ENCODE peak calls at places on chromosome 22, in four cellular contexts. X is IMR-90, J is H1, V is mesendoderm. L is an unnamed sample. For H3K27me3, the result is how much of the 10 kb centered on the place peaks cover.

GRCh38 chr22:25645266-25645665 is 80.8 kb downstream of the GRK3 start:
- DNase-seq in X (peak), J (no peak), V (no peak), L (no peak)

GRCh38 chr22:35384567-35384966 is 3.7 kb downstream of the HMOX1 start:
- DNase-seq in X (no peak), J (no peak), V (no peak), L (no peak)

GRCh38 chr22:43235445-43236400 is 48.8 kb upstream of the TTLL12 start:
- DNase-seq in X (no peak), J (no peak), V (no peak), L (no peak)

GRCh38 chr22:37258810-37259472 is 14.9 kb upstream of the RAC2 start:
- DNase-seq in X (no peak), J (no peak), V (peak), L (peak)

GRCh38 chr22:24200616-24201212 is 19.4 kb downstream of the SUSD2 start:
- DNase-seq in X (peak), J (no peak), V (peak), L (no peak)

GRCh38 chr22:19892249-19892879 is 37.7 kb upstream of the GNB1L start:
- DNase-seq in X (peak), J (no peak), V (no peak), L (no peak)

GRCh38 chr22:34243023-34243422 is 322.7 kb upstream of the LARGE1 start:
- DNase-seq in X (no peak), J (no peak), V (peak), L (no peak)

GRCh38 chr22:37559901-37560681 is at the start of gene CDC42EP1:
- DNase-seq in X (peak), J (no peak), V (peak), L (peak)

GRCh38 chr22:44231229-44231628 is 50.5 kb downstream of the PARVG start:
- DNase-seq in X (no peak), J (no peak), V (no peak), L (no peak)

GRCh38 chr22:43186272-43187170 is at the start of gene TTLL12:
- DNase-seq in X (peak), J (no peak), V (peak), L (peak)

GRCh38 chr22:36236338-36237319 is 2.7 kb downstream of the APOL2 start:
- DNase-seq in X (no peak), J (no peak), V (no peak), L (peak)

GRCh38 chr22:43298062-43298801 is 44.9 kb downstream of the SCUBE1 start:
- DNase-seq in X (no peak), J (no peak), V (no peak), L (no peak)

GRCh38 chr22:24553597-24554315 is 1.2 kb downstream of the GUCD1 start:
- DNase-seq in X (peak), J (no peak), V (no peak), L (no peak)

GRCh38 chr22:19632671-19633148 is 81.6 kb upstream of the SEPTIN5 start:
- DNase-seq in X (no peak), J (no peak), V (peak), L (peak)

GRCh38 chr22:32534252-32535215 is 59.9 kb downstream of the FBXO7 start:
- DNase-seq in X (no peak), J (no peak), V (no peak), L (no peak)

GRCh38 chr22:39428597-39429071 is 28.2 kb upstream of the MGAT3 start:
- DNase-seq in X (no peak), J (peak), V (peak), L (peak)

GRCh38 chr22:39427751-39428596 is 28.4 kb downstream of the TAB1 start:
- DNase-seq in X (no peak), J (no peak), V (no peak), L (peak)

GRCh38 chr22:39429916-39430575 is 26.8 kb upstream of the MGAT3 start:
- DNase-seq in X (no peak), J (no peak), V (no peak), L (peak)

GRCh38 chr22:39430576-39431150 is 26.1 kb upstream of the MGAT3 start:
- DNase-seq in X (no peak), J (no peak), V (no peak), L (peak)

DNA sequence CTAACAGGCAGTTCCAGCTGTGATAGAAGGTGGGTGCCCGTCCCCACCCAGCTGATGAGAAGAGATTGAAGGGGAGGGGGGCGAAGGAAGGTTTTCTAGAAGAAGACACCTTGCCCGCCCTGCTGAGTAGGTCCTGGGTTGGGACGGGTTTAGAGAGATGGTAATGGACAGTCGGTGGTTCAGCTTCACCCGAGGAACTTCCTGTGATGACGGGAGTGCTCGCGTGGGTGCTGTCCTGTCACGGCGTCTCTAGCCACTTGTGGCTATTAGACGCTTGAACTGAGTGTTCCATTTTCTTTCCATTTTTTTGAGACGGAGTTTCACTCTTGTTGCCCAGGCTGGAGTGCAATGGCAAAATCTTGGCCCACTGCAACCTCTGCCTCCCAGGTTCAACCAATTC is 27.6 kb upstream of the MGAT3 start:
- DNase-seq in X (no peak), J (no peak), V (no peak), L (peak)
- H4K5ac ChIP-seq in X (no peak), J (no peak), V (no peak), L (no peak)

GRCh38 chr22:45757068-45757467 is 85.4 kb downstream of the ATXN10 start:
- DNase-seq in X (peak), J (peak), V (peak), L (peak)
- H3K27me3 ChIP-seq in X (under half), J (under half), V (under half), L (under half)

GRCh38 chr22:41341990-41342389 is 39.8 kb upstream of the TEF start:
- DNase-seq in X (peak), J (no peak), V (no peak), L (no peak)
- H4K5ac ChIP-seq in X (no peak), J (no peak), V (no peak), L (no peak)

DNA sequence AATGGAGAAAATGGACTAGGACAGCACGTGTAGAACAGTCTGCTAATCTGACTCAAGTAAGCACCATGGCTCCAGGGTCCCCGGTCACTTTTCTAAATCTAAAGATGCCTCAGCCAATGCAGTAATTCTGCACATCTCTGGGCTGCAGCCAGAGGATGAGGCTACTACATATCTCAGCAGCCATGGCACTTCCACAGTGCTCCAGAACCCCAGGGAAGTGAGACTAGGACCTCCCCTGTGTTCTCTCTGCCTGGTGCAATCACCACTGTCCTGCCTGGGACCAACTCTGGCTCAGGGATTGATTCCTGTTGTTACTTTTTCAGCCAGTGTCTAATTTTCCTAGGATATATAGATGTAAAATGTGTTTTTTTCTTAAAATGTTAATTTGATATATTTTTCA is 129.4 kb upstream of the TOP3B start:
- DNase-seq in X (no peak), J (no peak), V (no peak), L (no peak)
- H3K27me3 ChIP-seq in X (under half), J (half or more), V (under half), L (under half)

DNA sequence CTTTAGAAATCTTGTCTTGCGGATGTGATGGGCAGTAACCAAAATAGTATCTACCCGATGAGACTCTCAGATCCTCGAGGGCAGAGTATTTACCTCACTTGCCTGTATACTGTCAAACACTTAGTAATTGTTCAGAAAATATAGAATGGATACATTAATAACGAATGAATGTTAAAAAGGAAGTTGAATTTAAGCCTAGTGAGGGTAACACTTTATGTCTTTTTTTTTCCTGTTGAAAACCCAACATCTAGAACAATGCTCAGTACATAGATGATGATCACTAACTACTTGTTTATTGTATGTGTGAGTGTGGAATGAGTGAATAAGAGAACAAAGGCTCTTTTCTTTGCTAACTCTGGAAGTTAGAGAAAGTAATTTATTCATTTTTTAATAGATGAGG is 195.7 kb downstream of the MIAT start:
- DNase-seq in X (no peak), J (no peak), V (no peak), L (no peak)
- H4K5ac ChIP-seq in X (no peak), J (no peak), V (no peak), L (no peak)

GRCh38 chr22:29480512-29481264 is 670 bp downstream of the NEFH start:
- DNase-seq in X (peak), J (no peak), V (peak), L (peak)
- H3K27me3 ChIP-seq in X (half or more), J (under half), V (under half), L (under half)

GRCh38 chr22:46861968-46862367 is 99.5 kb downstream of the TBC1D22A start:
- DNase-seq in X (no peak), J (no peak), V (no peak), L (no peak)
- H4K5ac ChIP-seq in X (no peak), J (no peak), V (no peak), L (no peak)

DNA sequence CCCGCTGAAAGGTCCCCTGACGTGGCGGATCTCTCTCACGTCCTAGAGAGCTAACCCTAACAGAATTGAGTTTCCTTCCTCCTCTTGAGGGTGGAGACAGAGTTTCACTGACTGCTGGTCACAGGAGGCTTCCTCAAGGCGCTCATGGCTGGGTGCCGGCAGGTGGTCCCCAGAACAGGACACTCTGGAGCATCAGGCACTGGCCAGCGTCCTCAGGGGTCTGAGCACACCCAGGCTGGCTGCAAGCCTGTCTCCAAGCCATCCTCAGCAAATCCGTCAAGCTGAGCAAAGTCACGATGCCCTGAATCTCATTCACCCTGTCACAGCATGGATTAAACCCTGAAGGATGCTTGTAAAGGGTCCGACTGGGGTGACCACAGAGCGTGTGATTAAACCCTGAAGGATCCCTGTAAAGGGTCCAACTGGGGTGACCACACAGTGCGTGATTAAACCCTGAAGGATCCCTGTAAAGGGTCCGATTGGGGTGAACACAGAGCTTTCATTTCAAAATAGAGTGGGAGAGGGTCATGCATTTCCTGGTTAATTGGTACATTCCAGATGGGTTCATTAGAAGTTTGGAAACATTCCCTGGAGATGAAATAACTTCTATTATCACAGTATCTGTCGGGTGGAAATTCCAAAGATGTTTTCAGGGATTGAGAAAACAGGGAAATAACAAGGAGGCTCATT is 473.0 kb downstream of the BRD1 start:
- DNase-seq in X (no peak), J (no peak), V (peak), L (no peak)
- H3K27me3 ChIP-seq in X (under half), J (under half), V (under half), L (under half)

DNA sequence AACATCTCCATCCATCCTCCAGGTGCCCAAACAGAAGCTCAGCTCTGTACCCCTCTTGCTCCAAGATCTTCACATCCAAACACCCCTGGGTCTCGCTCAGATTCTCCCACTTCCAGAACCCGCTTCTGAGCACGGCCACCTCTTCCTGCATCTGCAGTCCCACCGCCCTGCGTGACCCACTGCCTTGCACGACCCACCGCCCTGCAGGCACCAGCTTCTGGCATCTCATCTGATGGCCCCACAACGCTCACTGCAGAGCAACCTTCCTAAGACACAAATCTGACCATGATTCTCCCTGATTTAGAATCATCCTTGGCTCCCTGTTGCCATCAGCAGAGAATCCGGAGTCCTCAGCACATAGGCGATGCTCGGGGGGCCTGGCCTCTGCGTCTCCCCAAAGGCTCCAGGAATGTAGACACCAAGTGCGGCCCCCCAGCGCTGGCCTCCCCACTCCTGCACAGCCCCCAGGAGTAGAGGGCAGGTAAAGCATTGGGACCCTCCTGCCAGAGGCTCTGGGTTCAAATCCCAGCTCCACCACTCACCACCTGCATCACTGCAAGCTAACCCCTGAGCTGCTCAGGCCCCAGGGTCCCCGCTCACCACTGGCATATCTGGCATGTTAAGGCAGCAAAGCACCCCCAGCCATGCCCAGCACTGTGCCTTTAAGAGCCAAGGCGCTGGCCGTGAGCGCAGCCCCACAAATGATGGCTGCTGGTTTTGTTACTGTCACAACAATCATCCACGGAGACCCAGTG is 459.3 kb downstream of the BRD1 start:
- DNase-seq in X (no peak), J (no peak), V (no peak), L (peak)
- H4K5ac ChIP-seq in X (no peak), J (no peak), V (no peak), L (no peak)

GRCh38 chr22:49491726-49492125 is 335.9 kb downstream of the BRD1 start:
- DNase-seq in X (no peak), J (no peak), V (no peak), L (no peak)

GRCh38 chr22:49490692-49491091 is 337.0 kb downstream of the BRD1 start:
- DNase-seq in X (no peak), J (no peak), V (no peak), L (no peak)

GRCh38 chr22:49489821-49490220 is 337.9 kb downstream of the BRD1 start:
- DNase-seq in X (no peak), J (no peak), V (no peak), L (no peak)

GRCh38 chr22:49492308-49492707 is 335.4 kb downstream of the BRD1 start:
- DNase-seq in X (no peak), J (no peak), V (no peak), L (no peak)

DNA sequence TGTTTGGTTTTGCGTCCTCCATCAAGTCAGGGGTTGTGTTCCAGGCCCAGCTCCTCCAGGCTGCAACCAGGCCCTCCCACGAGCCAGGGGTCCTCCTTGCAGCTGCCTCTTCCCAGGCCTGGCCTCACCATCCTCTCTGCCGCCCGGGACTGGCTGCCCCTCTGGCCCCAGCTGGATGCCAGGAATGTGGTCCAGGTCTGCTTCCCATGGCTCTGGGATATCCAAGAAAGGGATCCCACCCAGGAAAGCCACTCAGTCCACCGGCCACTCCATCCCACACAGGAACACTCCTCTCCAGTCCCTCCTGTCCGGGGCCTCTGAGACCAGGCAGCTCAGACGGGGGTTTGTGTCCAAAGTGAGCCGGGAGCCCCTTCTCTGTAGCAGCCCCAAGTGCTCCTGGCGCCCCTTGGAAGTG is 336.4 kb downstream of the BRD1 start:
- DNase-seq in X (no peak), J (no peak), V (no peak), L (no peak)
- H3K27me3 ChIP-seq in X (under half), J (under half), V (under half), L (under half)

L was measured in H9.